ENCODE peak calls at places on chromosomes 12 and 14, in eight cellular contexts. T, P, C, Y, E, A, V and I are unnamed samples. For H3K27me3, the result is how much of the 10 kb centered on the place peaks cover.

GRCh38 chr14:36661506-36662257 is at the start of gene PAX9:
- DNase-seq in E (peak), Y (peak), T (peak), P (peak), C (peak), A (no peak), V (peak), I (no peak)

GRCh38 chr14:61765225-61765943 is 3.2 kb downstream of the SNAPC1 start:
- DNase-seq in C (no peak), P (no peak), Y (peak), T (no peak), V (no peak), A (no peak), E (peak), I (no peak)

GRCh38 chr12:70645494-70646317 is 8.5 kb upstream of the PTPRB start:
- DNase-seq in P (peak), C (no peak), Y (peak), T (peak), V (peak), A (peak), E (peak), I (peak)

GRCh38 chr12:127479256-127479655 is 787.7 kb upstream of the TMEM132C start:
- DNase-seq in C (no peak), Y (no peak), T (no peak), E (peak), P (no peak), V (no peak), A (no peak), I (no peak)

GRCh38 chr12:6788972-6789905 is at the start of gene CD4:
- DNase-seq in Y (peak), T (peak), E (no peak), V (no peak), C (no peak), P (no peak), A (peak), I (no peak)

GRCh38 chr14:95363468-95363954 is 43.8 kb upstream of the CLMN start:
- DNase-seq in A (no peak), Y (no peak), C (no peak), T (no peak), P (no peak), V (no peak), E (no peak), I (no peak)

GRCh38 chr12:53255993-53256392 is 12.1 kb upstream of the ESPL1 start:
- DNase-seq in C (no peak), Y (no peak), T (no peak), A (no peak), V (no peak), E (no peak), P (no peak), I (no peak)

GRCh38 chr12:90163975-90164374 is 455.3 kb upstream of the ATP2B1 start:
- DNase-seq in Y (no peak), E (no peak), C (no peak), V (no peak), P (no peak), T (no peak), A (no peak), I (no peak)

GRCh38 chr14:77067632-77068514 is 30.2 kb upstream of the CIPC start:
- DNase-seq in P (peak), C (peak), A (peak), V (peak), Y (peak), E (peak), T (peak), I (peak)

DNA sequence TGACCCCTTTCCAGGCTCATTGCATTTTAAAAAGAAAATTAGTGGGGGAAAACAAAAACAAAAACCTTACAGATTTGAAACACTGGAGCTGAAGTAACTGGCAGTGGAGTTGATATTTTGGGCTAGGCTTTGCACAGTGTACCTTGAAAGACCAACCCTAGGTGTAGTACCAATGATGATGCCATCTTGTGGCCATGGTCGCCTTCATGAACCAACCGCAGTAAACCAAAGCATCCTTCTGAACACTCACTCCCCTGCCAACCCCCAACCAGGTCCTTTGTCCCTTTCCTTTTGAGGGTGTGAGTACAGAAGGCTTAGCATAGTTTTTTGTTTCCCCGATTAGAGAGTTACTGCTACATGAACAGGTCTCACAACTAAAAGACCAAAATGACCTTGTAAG is 5.9 kb downstream of the TOMM20L start:
- DNase-seq in C (no peak), A (no peak), T (no peak), P (no peak), E (no peak), V (no peak), Y (no peak), I (no peak)
- TF ChIP-seq CTCF in C (no peak), A (no peak), T (peak), P (no peak), E (no peak), V (no peak), Y (no peak), I (no peak)

GRCh38 chr14:72891666-72892102 is 2.2 kb downstream of the DPF3 start:
- DNase-seq in T (no peak), V (no peak), E (no peak), P (no peak), C (no peak), Y (no peak), A (no peak), I (no peak)
- H3K27me3 ChIP-seq in T (under half), V (under half), E (under half), P (under half), C (under half), Y (under half), A (under half), I (under half)

DNA sequence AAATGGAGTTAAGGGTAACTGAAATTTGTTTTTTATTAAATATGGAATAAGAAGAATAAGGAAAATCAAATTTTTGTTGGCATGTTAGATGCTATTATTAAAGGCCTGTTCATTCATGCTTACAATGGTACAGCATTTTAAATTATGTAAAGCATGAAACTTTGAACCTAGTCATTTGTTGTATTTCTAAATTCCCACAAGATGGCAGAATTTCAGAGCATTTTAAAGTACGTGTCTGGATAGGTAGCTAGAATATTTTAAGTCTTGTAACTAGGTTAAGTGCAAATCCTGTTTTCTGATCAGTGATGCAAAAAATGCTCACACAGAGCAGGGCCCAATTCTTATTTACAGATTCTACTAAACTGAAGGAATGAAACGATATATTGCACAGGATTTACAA is 585.6 kb upstream of the MIS18BP1 start:
- DNase-seq in T (no peak), E (no peak), C (no peak), Y (no peak), P (no peak), A (no peak), V (no peak), I (no peak)
- TF ChIP-seq CTCF in T (peak), E (no peak), C (no peak), Y (no peak), P (no peak), A (no peak), V (peak), I (no peak)

DNA sequence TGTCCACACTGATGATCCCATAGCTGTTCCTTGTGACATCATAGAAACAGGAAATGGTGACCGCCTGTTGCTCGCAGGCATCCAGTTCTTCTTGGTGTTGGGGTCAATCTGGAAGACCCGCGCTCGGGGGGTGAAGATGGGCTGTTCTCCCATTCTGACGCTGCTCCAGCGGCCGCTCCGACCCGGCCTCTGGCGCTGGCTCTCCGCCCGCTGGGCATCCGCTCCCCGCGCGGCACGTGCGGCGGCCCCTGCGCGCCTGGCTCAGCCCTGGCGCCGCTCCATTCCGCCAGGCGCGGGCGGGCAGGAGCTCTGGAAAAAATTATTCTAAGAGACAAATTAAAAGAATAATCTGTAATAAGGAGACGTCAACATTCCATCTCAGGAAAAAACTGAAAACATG is 761.1 kb downstream of the TMEM121 start:
- DNase-seq in P (no peak), V (no peak), C (no peak), T (no peak), E (no peak), A (no peak), Y (no peak), I (no peak)
- H3K27me3 ChIP-seq in P (under half), V (under half), C (under half), T (under half), E (under half), A (under half), Y (under half), I (under half)

DNA sequence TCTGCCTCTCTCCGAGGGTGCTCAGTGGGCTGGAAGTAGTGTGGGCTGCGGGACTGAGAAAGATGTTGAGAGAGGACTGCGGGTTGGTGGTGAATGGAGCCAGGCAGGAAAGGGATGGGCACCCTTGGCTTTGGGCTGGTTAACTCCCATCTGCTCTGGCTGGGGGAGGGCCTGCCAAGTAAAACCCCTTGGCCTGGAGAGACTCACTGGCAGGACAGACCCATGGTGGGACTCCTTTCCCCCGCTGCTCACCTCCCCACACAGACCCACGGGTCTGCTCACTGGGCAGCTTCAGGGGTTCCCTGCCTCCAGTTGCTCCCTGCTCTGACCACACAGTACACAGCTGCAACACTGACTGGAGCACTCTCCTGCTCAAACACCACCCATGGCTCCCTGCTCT is 54.1 kb downstream of the KRT80 start:
- DNase-seq in A (peak), V (no peak), Y (no peak), C (no peak), E (no peak), P (no peak), T (no peak), I (no peak)
- TF ChIP-seq CTCF in A (no peak), V (no peak), Y (no peak), C (no peak), E (no peak), P (no peak), T (no peak), I (no peak)

GRCh38 chr14:92596328-92596943 is 82.9 kb downstream of the RIN3 start:
- DNase-seq in Y (no peak), E (no peak), T (no peak), P (no peak), C (no peak), V (no peak), A (no peak), I (no peak)
- H3K27me3 ChIP-seq in Y (under half), E (under half), T (under half), P (under half), C (under half), V (under half), A (under half), I (under half)

DNA sequence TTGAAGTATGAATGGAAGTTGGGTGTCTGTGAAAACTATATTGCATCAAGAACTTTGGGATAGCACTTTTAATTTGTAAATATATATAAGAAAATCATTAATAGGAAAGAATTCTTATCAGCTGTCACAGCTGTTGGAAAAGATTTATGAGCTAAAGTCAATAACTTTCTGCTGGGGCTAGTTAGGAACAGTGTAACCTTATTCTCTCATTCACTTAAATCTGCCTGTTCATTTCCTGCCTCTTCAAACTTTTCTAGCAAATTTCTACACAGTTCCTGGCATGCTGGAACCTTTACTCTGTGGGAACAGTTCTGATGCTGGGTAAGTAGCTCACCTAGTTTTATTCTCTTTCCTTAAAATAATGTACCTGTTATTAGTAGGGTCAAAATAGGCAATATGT is 109.9 kb downstream of the SCN8A start:
- DNase-seq in V (no peak), Y (no peak), P (no peak), E (no peak), A (no peak), T (no peak), C (no peak), I (no peak)
- TF ChIP-seq CTCF in V (no peak), Y (no peak), P (no peak), E (no peak), A (no peak), T (no peak), C (no peak), I (no peak)

DNA sequence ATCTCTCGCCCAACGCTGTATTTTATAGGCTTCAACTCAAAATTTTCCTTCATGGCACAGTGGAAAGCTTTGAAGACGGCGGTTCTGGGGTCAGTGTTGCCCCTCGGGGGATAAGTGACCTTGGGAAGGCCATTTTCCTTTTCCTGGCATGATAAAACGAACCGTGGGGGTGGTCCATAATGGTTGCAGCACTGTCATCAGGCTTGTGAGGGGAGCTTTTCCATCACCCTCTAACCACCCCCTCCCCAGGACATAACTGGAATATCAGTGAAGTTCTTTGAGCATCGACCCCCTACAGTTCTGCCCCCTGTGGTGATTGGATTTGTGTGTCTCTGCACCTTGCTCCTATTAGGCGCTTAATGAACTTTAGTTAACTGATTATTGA is 16.0 kb downstream of the FOS start:
- DNase-seq in P (no peak), A (no peak), V (no peak), Y (no peak), E (no peak), T (peak), C (no peak), I (no peak)
- H3K27me3 ChIP-seq in P (under half), A (under half), V (under half), Y (under half), E (under half), T (under half), C (under half), I (under half)

GRCh38 chr12:62468394-62468793 is 1.8 kb downstream of the MON2 start:
- DNase-seq in C (no peak), A (no peak), P (no peak), T (no peak), E (no peak), V (no peak), Y (no peak), I (no peak)

GRCh38 chr12:62468935-62469334 is 2.3 kb downstream of the MON2 start:
- DNase-seq in V (no peak), Y (no peak), E (no peak), P (no peak), T (no peak), C (no peak), A (no peak), I (no peak)

GRCh38 chr12:62469704-62470103 is 3.1 kb downstream of the MON2 start:
- DNase-seq in E (no peak), A (no peak), Y (no peak), T (no peak), V (no peak), C (no peak), P (no peak), I (no peak)

GRCh38 chr12:62471734-62472133 is 5.1 kb downstream of the MON2 start:
- DNase-seq in P (no peak), A (no peak), C (no peak), T (no peak), E (no peak), Y (no peak), V (no peak), I (no peak)

GRCh38 chr12:62472472-62472871 is 5.8 kb downstream of the MON2 start:
- DNase-seq in V (no peak), P (no peak), E (no peak), T (no peak), C (no peak), Y (no peak), A (no peak), I (no peak)
- TF ChIP-seq CTCF in V (no peak), P (no peak), E (no peak), T (peak), C (no peak), Y (no peak), A (no peak), I (no peak)